ENCODE peak calls at places on chromosomes 7 and 10, in seven cellular contexts. N is stimulated activated CD8-positive, alpha-beta memory T cell treated with anti-CD3 and anti-CD28 coated beads, Interleukin-7, amount 100 ng/mL, for 4 hours; R is AG08396; Y is COR-L47; M is NCI-H345; P is posterior cingulate gyrus; B is EL. S is an unnamed sample.
A peak's percentile ranks its signal among the peaks of the same experiment; 100 is the strongest.

GRCh38 chr10:2981361-2981801 is 86.0 kb upstream of the PFKP start:
- DNase-seq in N (no peak), R (no peak), Y (no peak), M (no peak), P (no peak), B (no peak), S (no peak)

GRCh38 chr10:97426776-97427570 is 982 bp downstream of the PGAM1 start:
- DNase-seq in N (no peak), R (no peak), Y (no peak), M (no peak), P (no peak), B (peak; percentile 12), S (no peak)

GRCh38 chr10:130109796-130110235 is 814 bp downstream of the C10orf143 start:
- DNase-seq in N (peak; percentile 53), R (peak; percentile 84), Y (no peak), M (peak; percentile 72), P (peak; percentile 62), B (peak; percentile 84), S (peak; percentile 70)

GRCh38 chr7:100568176-100568935 is 5.3 kb downstream of the SAP25 start:
- DNase-seq in N (no peak), R (no peak), Y (no peak), M (no peak), P (no peak), B (no peak), S (no peak)

GRCh38 chr10:89954787-89955566 is 253.6 kb downstream of the KIF20B start:
- DNase-seq in N (no peak), R (no peak), Y (no peak), M (no peak), P (no peak), B (no peak), S (no peak)

GRCh38 chr10:112783653-112784426 is 166.2 kb upstream of the TCF7L2 start:
- DNase-seq in N (no peak), R (no peak), Y (no peak), M (peak; percentile 4), P (no peak), B (no peak), S (no peak)

GRCh38 chr10:53786236-53786635 is 1013.7 kb upstream of the MBL2 start:
- DNase-seq in N (no peak), R (no peak), Y (no peak), M (no peak), P (no peak), B (no peak), S (no peak)

GRCh38 chr10:50289196-50289595 is 37.9 kb upstream of the ASAH2 start:
- DNase-seq in N (no peak), R (no peak), Y (no peak), M (no peak), P (no peak), B (no peak), S (no peak)

GRCh38 chr10:96919785-96920425 is 87.8 kb downstream of the LCOR start:
- DNase-seq in N (no peak), R (no peak), Y (no peak), M (no peak), P (no peak), B (peak; percentile 4), S (no peak)

GRCh38 chr10:96685297-96685696 is 35.0 kb downstream of the PIK3AP1 start:
- DNase-seq in N (no peak), R (no peak), Y (no peak), M (no peak), P (no peak), B (peak; percentile 41), S (no peak)

S was measured in DMS153.